ENCODE peak calls at places on chromosomes 7 and 10, in five cellular contexts. Q is mammary epithelial cell; E is activated CD4-positive, CD25-positive, alpha-beta regulatory T cell; L is brain microvascular endothelial cell; M is T-helper 2 cell. P is an unnamed sample.

GRCh38 chr10:24541239-24541753 is 182.4 kb downstream of the ARHGAP21 start:
- DNase-seq in M (no peak), L (no peak), Q (peak; percentile 53), E (no peak), P (no peak)

GRCh38 chr10:132223611-132224342 is 37.0 kb downstream of the DPYSL4 start:
- DNase-seq in E (no peak), M (no peak), Q (no peak), L (no peak), P (no peak)

GRCh38 chr10:16809074-16809718 is 8.0 kb downstream of the RSU1 start:
- DNase-seq in M (no peak), L (peak; percentile 66), E (peak; percentile 25), Q (peak; percentile 21), P (peak; percentile 55)

GRCh38 chr7:152858761-152859160 is 99.2 kb downstream of the ACTR3B start:
- DNase-seq in E (no peak), Q (no peak), L (no peak), M (no peak), P (no peak)

GRCh38 chr10:133160813-133161471 is 923 bp downstream of the KNDC1 start:
- DNase-seq in E (no peak), M (no peak), L (no peak), Q (no peak), P (no peak)

GRCh38 chr10:101816913-101817541 is 1.2 kb downstream of the OGA start:
- DNase-seq in M (no peak), L (no peak), E (no peak), Q (no peak), P (no peak)

GRCh38 chr10:43340619-43341018 is 30.8 kb upstream of the FXYD4 start:
- DNase-seq in L (no peak), M (no peak), Q (peak; percentile 88), E (no peak), P (peak; percentile 89)

GRCh38 chr7:25720427-25720826 is 431.6 kb upstream of the NFE2L3 start:
- DNase-seq in Q (peak; percentile 1), L (peak; percentile 17), M (no peak), E (no peak), P (peak; percentile 19)

GRCh38 chr10:86888585-86889381 is 68.6 kb downstream of the MMRN2 start:
- DNase-seq in L (peak; percentile 25), E (no peak), M (no peak), Q (peak; percentile 45), P (peak; percentile 13)

GRCh38 chr7:149422914-149423285 is 38.0 kb downstream of the ZNF777 start:
- DNase-seq in E (no peak), M (peak; percentile 25), Q (no peak), L (no peak), P (no peak)

GRCh38 chr7:38020134-38020533 is 99.7 kb downstream of the EPDR1 start:
- DNase-seq in L (peak; percentile 19), M (no peak), Q (no peak), E (no peak), P (peak; percentile 4)

GRCh38 chr7:91941450-91941849 is 788 bp downstream of the AKAP9 start:
- DNase-seq in M (peak; percentile 25), L (peak; percentile 23), Q (peak; percentile 44), E (peak; percentile 13), P (peak; percentile 41)

GRCh38 chr10:31157125-31157983 is 125.7 kb upstream of the ZNF438 start:
- DNase-seq in L (no peak), M (no peak), E (no peak), Q (no peak), P (no peak)

GRCh38 chr10:1116696-1117254 is 60.6 kb downstream of the WDR37 start:
- DNase-seq in L (no peak), M (no peak), E (no peak), Q (no peak), P (no peak)

GRCh38 chr10:99520040-99520803 is 12.5 kb upstream of the NKX2-3 start:
- DNase-seq in L (no peak), Q (no peak), M (no peak), E (no peak), P (no peak)

GRCh38 chr10:69716711-69717560 is 84.8 kb upstream of the COL13A1 start:
- DNase-seq in L (peak; percentile 39), M (peak; percentile 21), Q (peak; percentile 46), E (peak; percentile 35), P (peak; percentile 76)

GRCh38 chr10:69181433-69181832 is 1.4 kb downstream of the SUPV3L1 start:
- DNase-seq in E (no peak), M (no peak), L (no peak), Q (peak; percentile 21), P (no peak)

GRCh38 chr10:91409069-91409868 is 875 bp upstream of the HECTD2 start:
- DNase-seq in M (no peak), Q (peak; percentile 68), E (peak; percentile 17), L (peak; percentile 73), P (peak; percentile 78)

GRCh38 chr10:68073631-68074403 is 1.3 kb downstream of the HERC4 start:
- DNase-seq in M (no peak), E (no peak), Q (peak; percentile 25), L (no peak), P (peak; percentile 30)

GRCh38 chr7:128361463-128362441 is at the start of gene PRRT4:
- DNase-seq in L (no peak), M (peak; percentile 21), Q (no peak), E (no peak), P (no peak)

GRCh38 chr7:75639071-75639892 is 99.5 kb downstream of the HIP1 start:
- DNase-seq in M (peak; percentile 7), Q (peak; percentile 45), E (peak; percentile 9), L (no peak), P (peak; percentile 32)

GRCh38 chr10:91712315-91712714 is 79.4 kb upstream of the PPP1R3C start:
- DNase-seq in L (no peak), Q (no peak), E (no peak), M (no peak), P (no peak)

GRCh38 chr7:127189885-127190284 is 62.9 kb downstream of the GRM8 start:
- DNase-seq in Q (no peak), L (no peak), M (no peak), E (no peak), P (no peak)

GRCh38 chr10:77111611-77112550 is 525.7 kb downstream of the KCNMA1 start:
- DNase-seq in M (no peak), L (peak; percentile 83), Q (peak; percentile 66), E (no peak), P (peak; percentile 72)

GRCh38 chr10:2076528-2076927 is 339.2 kb upstream of the ADARB2 start:
- DNase-seq in M (no peak), Q (no peak), E (no peak), L (no peak), P (no peak)

GRCh38 chr7:120293027-120293426 is 20.1 kb downstream of the KCND2 start:
- DNase-seq in L (no peak), E (no peak), Q (no peak), M (no peak), P (no peak)

GRCh38 chr10:12707461-12708185 is 293.9 kb downstream of the CCDC3 start:
- DNase-seq in L (peak; percentile 97), M (no peak), E (no peak), Q (peak; percentile 78), P (peak; percentile 66)

GRCh38 chr10:74417397-74417796 is 266.4 kb downstream of the ADK start:
- DNase-seq in Q (no peak), E (no peak), M (no peak), L (no peak), P (no peak)

GRCh38 chr7:33423646-33424020 is 294.3 kb downstream of the BBS9 start:
- DNase-seq in M (no peak), E (peak; percentile 6), Q (no peak), L (no peak), P (peak; percentile 12)

GRCh38 chr7:75650671-75651070 is 88.1 kb downstream of the HIP1 start:
- DNase-seq in E (no peak), L (no peak), M (no peak), Q (no peak), P (no peak)

P was measured in MCF 10A.